ENCODE peak calls at places on chromosomes 12 and 14, in ten cellular contexts. One of them, this sample, is unnamed. For H3K9me3, the result is how much of the 10 kb centered on the place peaks cover.

GRCh38 chr14:100761481-100761880 is 34.8 kb downstream of the DLK1 start:
- DNase-seq in mesenchymal stem cell: peak
- DNase-seq in H1: no peak
- DNase-seq in OCI-LY7: no peak
- DNase-seq in HCT116: peak
- DNase-seq in GM12878: no peak
- DNase-seq in H9: no peak
- DNase-seq in fibroblast of lung: peak
- DNase-seq in IMR-90: peak
- DNase-seq in trophoblast cell: no peak
- DNase-seq in this sample: no peak

GRCh38 chr12:122049827-122050226 is 28.1 kb downstream of the BCL7A start:
- DNase-seq in fibroblast of lung: no peak
- DNase-seq in HCT116: no peak
- DNase-seq in IMR-90: no peak
- DNase-seq in trophoblast cell: no peak
- DNase-seq in H9: no peak
- DNase-seq in OCI-LY7: no peak
- DNase-seq in mesenchymal stem cell: no peak
- DNase-seq in H1: no peak
- DNase-seq in GM12878: no peak
- DNase-seq in this sample: no peak

GRCh38 chr14:100825691-100826331 is at the start of gene MEG3:
- DNase-seq in H9: no peak
- DNase-seq in fibroblast of lung: peak
- DNase-seq in mesenchymal stem cell: no peak
- DNase-seq in HCT116: no peak
- DNase-seq in IMR-90: peak
- DNase-seq in trophoblast cell: no peak
- DNase-seq in OCI-LY7: no peak
- DNase-seq in GM12878: no peak
- DNase-seq in H1: no peak
- DNase-seq in this sample: no peak

GRCh38 chr14:104641753-104642539 is 37.4 kb upstream of the TMEM179 start:
- DNase-seq in H1: no peak
- DNase-seq in fibroblast of lung: no peak
- DNase-seq in IMR-90: no peak
- DNase-seq in mesenchymal stem cell: no peak
- DNase-seq in GM12878: no peak
- DNase-seq in H9: no peak
- DNase-seq in HCT116: no peak
- DNase-seq in trophoblast cell: no peak
- DNase-seq in OCI-LY7: no peak
- DNase-seq in this sample: no peak

GRCh38 chr12:86770871-86771270 is 514.7 kb upstream of the MGAT4C start:
- DNase-seq in OCI-LY7: no peak
- DNase-seq in mesenchymal stem cell: no peak
- DNase-seq in H1: no peak
- DNase-seq in trophoblast cell: no peak
- DNase-seq in fibroblast of lung: no peak
- DNase-seq in H9: no peak
- DNase-seq in GM12878: no peak
- DNase-seq in IMR-90: no peak
- DNase-seq in HCT116: no peak
- DNase-seq in this sample: no peak

GRCh38 chr12:106285993-106286392 is 16.5 kb upstream of the TCP11L2 start:
- DNase-seq in IMR-90: no peak
- DNase-seq in fibroblast of lung: no peak
- DNase-seq in OCI-LY7: peak
- DNase-seq in mesenchymal stem cell: no peak
- DNase-seq in GM12878: no peak
- DNase-seq in HCT116: no peak
- DNase-seq in H9: no peak
- DNase-seq in H1: no peak
- DNase-seq in trophoblast cell: no peak
- DNase-seq in this sample: no peak

GRCh38 chr14:22556021-22556989 is 32.7 kb downstream of the DAD1 start:
- DNase-seq in H1: no peak
- DNase-seq in HCT116: no peak
- DNase-seq in IMR-90: peak
- DNase-seq in GM12878: peak
- DNase-seq in fibroblast of lung: peak
- DNase-seq in H9: no peak
- DNase-seq in trophoblast cell: no peak
- DNase-seq in mesenchymal stem cell: peak
- DNase-seq in OCI-LY7: peak
- DNase-seq in this sample: no peak

GRCh38 chr12:52198454-52199215 is 6.8 kb upstream of the KRT80 start:
- DNase-seq in H9: no peak
- DNase-seq in IMR-90: no peak
- DNase-seq in mesenchymal stem cell: no peak
- DNase-seq in GM12878: no peak
- DNase-seq in HCT116: no peak
- DNase-seq in OCI-LY7: no peak
- DNase-seq in H1: no peak
- DNase-seq in trophoblast cell: no peak
- DNase-seq in fibroblast of lung: no peak
- DNase-seq in this sample: no peak

GRCh38 chr12:54701940-54702592 is 53.9 kb upstream of the DCD start:
- DNase-seq in OCI-LY7: peak
- DNase-seq in GM12878: no peak
- DNase-seq in IMR-90: peak
- DNase-seq in mesenchymal stem cell: peak
- DNase-seq in H9: no peak
- DNase-seq in trophoblast cell: peak
- DNase-seq in fibroblast of lung: peak
- DNase-seq in H1: no peak
- DNase-seq in HCT116: peak
- DNase-seq in this sample: peak

DNA sequence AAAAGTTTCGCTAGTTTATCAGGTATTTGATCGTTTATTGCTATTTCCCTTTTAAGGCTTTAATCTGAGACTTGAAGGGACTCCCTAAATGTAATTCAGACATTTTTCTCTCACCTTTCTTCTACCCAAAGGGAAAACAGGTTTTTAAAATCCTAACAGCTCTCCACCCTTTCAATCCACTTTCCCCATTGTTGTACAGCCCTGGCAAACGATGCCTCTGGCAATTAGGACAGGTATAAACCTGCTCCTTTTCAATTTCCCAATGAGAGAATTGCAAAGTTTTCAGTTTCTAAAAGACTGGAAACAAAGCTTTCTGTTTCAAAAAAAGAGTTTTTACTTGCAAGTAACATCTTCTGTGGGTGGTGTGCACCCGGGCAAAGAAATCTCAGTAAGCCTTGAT is 131.1 kb downstream of the HMGA2 start:
- DNase-seq in H1: no peak
- DNase-seq in mesenchymal stem cell: no peak
- DNase-seq in OCI-LY7: no peak
- DNase-seq in HCT116: no peak
- DNase-seq in IMR-90: no peak
- DNase-seq in trophoblast cell: no peak
- DNase-seq in fibroblast of lung: no peak
- DNase-seq in H9: no peak
- DNase-seq in GM12878: no peak
- DNase-seq in this sample: no peak
- H2AFZ ChIP-seq in H1: no peak
- H2AFZ ChIP-seq in mesenchymal stem cell: no peak
- H2AFZ ChIP-seq in OCI-LY7: no peak
- H2AFZ ChIP-seq in HCT116: no peak
- H2AFZ ChIP-seq in IMR-90: no peak
- H2AFZ ChIP-seq in trophoblast cell: no peak
- H2AFZ ChIP-seq in fibroblast of lung: no peak
- H2AFZ ChIP-seq in H9: no peak
- H2AFZ ChIP-seq in GM12878: peak
- H2AFZ ChIP-seq in this sample: no peak

GRCh38 chr12:124856842-124857178 is 6.9 kb downstream of the SCARB1 start:
- DNase-seq in H9: no peak
- DNase-seq in IMR-90: no peak
- DNase-seq in OCI-LY7: no peak
- DNase-seq in trophoblast cell: no peak
- DNase-seq in GM12878: no peak
- DNase-seq in mesenchymal stem cell: no peak
- DNase-seq in fibroblast of lung: no peak
- DNase-seq in HCT116: no peak
- DNase-seq in H1: no peak
- DNase-seq in this sample: no peak

GRCh38 chr12:124856132-124856841 is 7.4 kb downstream of the SCARB1 start:
- DNase-seq in OCI-LY7: peak
- DNase-seq in fibroblast of lung: no peak
- DNase-seq in mesenchymal stem cell: peak
- DNase-seq in IMR-90: no peak
- DNase-seq in H1: no peak
- DNase-seq in GM12878: no peak
- DNase-seq in trophoblast cell: no peak
- DNase-seq in HCT116: no peak
- DNase-seq in H9: no peak
- DNase-seq in this sample: no peak

GRCh38 chr12:124854637-124855184 is 9.0 kb downstream of the SCARB1 start:
- DNase-seq in trophoblast cell: no peak
- DNase-seq in H1: no peak
- DNase-seq in fibroblast of lung: no peak
- DNase-seq in IMR-90: no peak
- DNase-seq in GM12878: no peak
- DNase-seq in H9: no peak
- DNase-seq in OCI-LY7: no peak
- DNase-seq in mesenchymal stem cell: no peak
- DNase-seq in HCT116: no peak
- DNase-seq in this sample: no peak

GRCh38 chr12:124853781-124854636 is 9.7 kb downstream of the SCARB1 start:
- DNase-seq in H1: no peak
- DNase-seq in H9: no peak
- DNase-seq in GM12878: no peak
- DNase-seq in trophoblast cell: peak
- DNase-seq in mesenchymal stem cell: no peak
- DNase-seq in OCI-LY7: no peak
- DNase-seq in HCT116: no peak
- DNase-seq in IMR-90: no peak
- DNase-seq in fibroblast of lung: no peak
- DNase-seq in this sample: no peak

DNA sequence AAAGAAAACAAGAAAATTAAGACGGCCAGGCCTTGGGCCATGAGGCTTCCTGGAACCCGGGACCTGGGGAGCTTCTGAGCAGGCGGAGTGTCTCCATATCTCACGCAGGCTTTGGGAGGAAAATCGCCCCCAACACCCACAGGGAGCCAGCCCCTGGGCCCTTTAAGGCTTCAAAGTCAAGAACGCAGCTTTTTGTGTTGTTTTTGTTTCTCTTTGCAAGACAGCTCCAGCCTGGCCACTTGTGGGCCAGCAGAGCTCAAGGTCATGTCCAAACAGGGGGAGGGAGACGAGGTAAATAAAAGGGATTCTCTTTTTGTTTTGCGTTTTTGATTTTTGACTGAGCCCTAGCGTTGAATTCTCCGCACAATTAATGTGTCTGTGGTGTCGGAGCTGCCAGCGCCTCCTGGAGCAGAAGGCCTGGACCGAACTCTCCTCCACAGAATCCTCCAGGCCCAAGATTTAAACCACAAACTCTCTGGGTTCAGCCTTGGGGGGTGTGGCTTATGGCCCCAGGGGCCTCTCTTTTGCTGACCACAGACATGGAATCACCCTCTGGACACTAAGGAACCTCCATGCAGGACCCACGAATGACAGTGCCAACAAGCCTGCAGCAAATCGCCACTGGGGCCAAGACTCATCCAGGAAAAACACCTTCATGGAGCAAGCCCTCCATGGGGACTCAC is 8.2 kb downstream of the SCARB1 start:
- DNase-seq in GM12878: no peak
- DNase-seq in mesenchymal stem cell: no peak
- DNase-seq in HCT116: no peak
- DNase-seq in IMR-90: no peak
- DNase-seq in OCI-LY7: no peak
- DNase-seq in fibroblast of lung: no peak
- DNase-seq in trophoblast cell: no peak
- DNase-seq in H9: no peak
- DNase-seq in H1: no peak
- DNase-seq in this sample: no peak
- H3K9me3 ChIP-seq in GM12878: under half
- H3K9me3 ChIP-seq in mesenchymal stem cell: under half
- H3K9me3 ChIP-seq in HCT116: under half
- H3K9me3 ChIP-seq in IMR-90: under half
- H3K9me3 ChIP-seq in OCI-LY7: under half
- H3K9me3 ChIP-seq in fibroblast of lung: under half
- H3K9me3 ChIP-seq in trophoblast cell: under half
- H3K9me3 ChIP-seq in H9: under half
- H3K9me3 ChIP-seq in H1: under half
- H3K9me3 ChIP-seq in this sample: under half

GRCh38 chr14:85414142-85414541 is 115.8 kb upstream of the FLRT2 start:
- DNase-seq in trophoblast cell: no peak
- DNase-seq in GM12878: no peak
- DNase-seq in IMR-90: no peak
- DNase-seq in OCI-LY7: no peak
- DNase-seq in H9: no peak
- DNase-seq in H1: no peak
- DNase-seq in HCT116: no peak
- DNase-seq in mesenchymal stem cell: no peak
- DNase-seq in fibroblast of lung: no peak
- DNase-seq in this sample: no peak
- H2AFZ ChIP-seq in trophoblast cell: no peak
- H2AFZ ChIP-seq in GM12878: no peak
- H2AFZ ChIP-seq in IMR-90: no peak
- H2AFZ ChIP-seq in OCI-LY7: no peak
- H2AFZ ChIP-seq in H9: no peak
- H2AFZ ChIP-seq in H1: no peak
- H2AFZ ChIP-seq in HCT116: no peak
- H2AFZ ChIP-seq in mesenchymal stem cell: no peak
- H2AFZ ChIP-seq in fibroblast of lung: no peak
- H2AFZ ChIP-seq in this sample: no peak

GRCh38 chr12:34377243-34378035 is 355.1 kb downstream of the ALG10 start:
- DNase-seq in mesenchymal stem cell: no peak
- DNase-seq in OCI-LY7: no peak
- DNase-seq in HCT116: no peak
- DNase-seq in fibroblast of lung: no peak
- DNase-seq in GM12878: no peak
- DNase-seq in IMR-90: no peak
- DNase-seq in H9: no peak
- DNase-seq in trophoblast cell: no peak
- DNase-seq in H1: no peak
- DNase-seq in this sample: no peak

GRCh38 chr12:34379142-34379541 is 356.8 kb downstream of the ALG10 start:
- DNase-seq in OCI-LY7: no peak
- DNase-seq in trophoblast cell: no peak
- DNase-seq in H9: no peak
- DNase-seq in H1: no peak
- DNase-seq in fibroblast of lung: no peak
- DNase-seq in IMR-90: no peak
- DNase-seq in mesenchymal stem cell: no peak
- DNase-seq in HCT116: no peak
- DNase-seq in GM12878: no peak
- DNase-seq in this sample: no peak

GRCh38 chr12:34373926-34374325 is 351.6 kb downstream of the ALG10 start:
- DNase-seq in H1: no peak
- DNase-seq in OCI-LY7: no peak
- DNase-seq in H9: no peak
- DNase-seq in GM12878: no peak
- DNase-seq in HCT116: no peak
- DNase-seq in mesenchymal stem cell: no peak
- DNase-seq in trophoblast cell: no peak
- DNase-seq in IMR-90: no peak
- DNase-seq in fibroblast of lung: no peak
- DNase-seq in this sample: no peak

GRCh38 chr12:34372003-34372402 is 349.7 kb downstream of the ALG10 start:
- DNase-seq in mesenchymal stem cell: no peak
- DNase-seq in trophoblast cell: no peak
- DNase-seq in IMR-90: no peak
- DNase-seq in OCI-LY7: no peak
- DNase-seq in H9: no peak
- DNase-seq in GM12878: no peak
- DNase-seq in fibroblast of lung: no peak
- DNase-seq in H1: no peak
- DNase-seq in HCT116: no peak
- DNase-seq in this sample: no peak

GRCh38 chr12:34376133-34376799 is 354.0 kb downstream of the ALG10 start:
- DNase-seq in trophoblast cell: no peak
- DNase-seq in HCT116: no peak
- DNase-seq in fibroblast of lung: no peak
- DNase-seq in IMR-90: no peak
- DNase-seq in mesenchymal stem cell: no peak
- DNase-seq in H9: no peak
- DNase-seq in GM12878: no peak
- DNase-seq in OCI-LY7: no peak
- DNase-seq in H1: no peak
- DNase-seq in this sample: no peak
- H3K9me3 ChIP-seq in trophoblast cell: half or more
- H3K9me3 ChIP-seq in HCT116: under half
- H3K9me3 ChIP-seq in fibroblast of lung: under half
- H3K9me3 ChIP-seq in IMR-90: under half
- H3K9me3 ChIP-seq in mesenchymal stem cell: under half
- H3K9me3 ChIP-seq in H9: half or more
- H3K9me3 ChIP-seq in GM12878: under half
- H3K9me3 ChIP-seq in OCI-LY7: under half
- H3K9me3 ChIP-seq in H1: half or more
- H3K9me3 ChIP-seq in this sample: under half